ENCODE peak calls at places on chromosome 1, in ten cellular contexts. O is NCI-H524; B is iris pigment epithelial cell; Q is GM04504; G is NCI-H2081; R is activated naive CD8-positive, alpha-beta T cell treated with anti-CD3 and anti-CD28 coated beads for 36 hours; L is NCI-H146; Z is psoas muscle; E is effector memory CD8-positive, alpha-beta T cell; M is GM18507. J is an unnamed sample.

GRCh38 chr1:91730781-91731732 is 154.9 kb downstream of the TGFBR3 start:
- DNase-seq in R (peak), M (no peak), Z (peak), B (peak), E (no peak), L (no peak), Q (no peak), G (no peak), O (no peak), J (peak)

GRCh38 chr1:116808476-116809180 is 54.4 kb downstream of the CD2 start:
- DNase-seq in B (no peak), Q (no peak), Z (no peak), O (no peak), G (no peak), E (peak), M (no peak), R (no peak), L (no peak), J (no peak)

GRCh38 chr1:64745181-64745985 is 508 bp downstream of the RAVER2 start:
- DNase-seq in M (no peak), Q (no peak), L (peak), O (no peak), Z (peak), R (peak), B (peak), E (peak), G (peak), J (no peak)

GRCh38 chr1:164653705-164654104 is 94.7 kb downstream of the PBX1 start:
- DNase-seq in G (no peak), E (no peak), B (no peak), R (no peak), L (no peak), M (no peak), Q (no peak), Z (no peak), O (no peak), J (no peak)

GRCh38 chr1:109759513-109760334 is 4.0 kb downstream of the EPS8L3 start:
- DNase-seq in O (no peak), E (no peak), R (no peak), B (no peak), L (no peak), Z (no peak), Q (no peak), G (no peak), M (no peak), J (no peak)

GRCh38 chr1:18394563-18395156 is 86.1 kb upstream of the KLHDC7A start:
- DNase-seq in Z (no peak), M (no peak), B (no peak), E (no peak), O (no peak), G (no peak), L (no peak), R (no peak), Q (no peak), J (no peak)

GRCh38 chr1:41875487-41875886 is 43.2 kb downstream of the HIVEP3 start:
- DNase-seq in O (no peak), L (no peak), B (no peak), M (no peak), Q (no peak), G (no peak), E (no peak), Z (peak), R (no peak), J (no peak)

GRCh38 chr1:221801773-221802516 is 60.1 kb upstream of the DUSP10 start:
- DNase-seq in R (no peak), O (no peak), B (peak), G (no peak), L (no peak), E (no peak), M (no peak), Z (no peak), Q (peak), J (peak)

GRCh38 chr1:86421601-86422280 is 2.2 kb upstream of the CLCA2 start:
- DNase-seq in Q (no peak), B (no peak), E (no peak), O (no peak), G (no peak), Z (no peak), M (no peak), L (no peak), R (no peak), J (no peak)

GRCh38 chr1:91693542-91693941 is 192.4 kb downstream of the TGFBR3 start:
- DNase-seq in L (no peak), M (no peak), B (peak), Q (peak), E (no peak), Z (peak), G (no peak), O (no peak), R (no peak), J (no peak)

GRCh38 chr1:27602510-27603319 is 1.2 kb downstream of the AHDC1 start:
- DNase-seq in O (peak), Q (no peak), G (no peak), Z (peak), B (peak), E (peak), L (peak), M (no peak), R (peak), J (no peak)

GRCh38 chr1:35047188-35047858 is 15.6 kb upstream of the ZMYM6 start:
- DNase-seq in Q (peak), L (no peak), G (no peak), E (no peak), M (no peak), O (no peak), Z (no peak), R (no peak), B (peak), J (peak)

GRCh38 chr1:153698648-153699004 is 20.1 kb downstream of the NPR1 start:
- DNase-seq in E (no peak), G (no peak), M (no peak), Z (no peak), Q (no peak), R (no peak), L (no peak), B (no peak), O (no peak), J (no peak)

GRCh38 chr1:55039342-55040082 is at the start of gene PCSK9:
- DNase-seq in M (no peak), G (no peak), Z (no peak), E (no peak), Q (no peak), O (no peak), R (no peak), B (peak), L (peak), J (no peak)

GRCh38 chr1:88985033-88985432 is 7.4 kb downstream of the KYAT3 start:
- DNase-seq in Q (peak), E (no peak), R (no peak), O (no peak), Z (no peak), M (no peak), G (peak), B (peak), L (no peak), J (peak)

GRCh38 chr1:16026723-16027484 is 5.1 kb downstream of the CLCNKA start:
- DNase-seq in E (no peak), R (peak), M (no peak), B (no peak), L (peak), Q (no peak), G (no peak), O (no peak), Z (peak), J (no peak)

GRCh38 chr1:23129846-23130245 is 38.8 kb downstream of the LUZP1 start:
- DNase-seq in M (no peak), R (no peak), E (no peak), Z (no peak), B (peak), O (no peak), L (no peak), G (no peak), Q (no peak), J (no peak)

J was measured in AG09309.